ENCODE peak calls at places on chromosome 14, in six cellular contexts. O is breast epithelium, A is fibroblast of the aortic adventitia, C is WTC11, Z is B cell, U is RWPE1. Y is an unnamed sample.

GRCh38 chr14:32588448-32589320 is 259.6 kb downstream of the AKAP6 start:
- DNase-seq in O (no peak), A (peak; percentile 73), C (peak; percentile 20), Z (no peak), U (no peak), Y (peak; percentile 30)

GRCh38 chr14:32996343-32996742 is 57.7 kb downstream of the NPAS3 start:
- DNase-seq in O (no peak), A (no peak), C (no peak), Z (no peak), U (no peak), Y (no peak)

GRCh38 chr14:101840649-101841365 is 79.3 kb downstream of the PPP2R5C start:
- DNase-seq in O (no peak), A (no peak), C (no peak), Z (no peak), U (no peak), Y (no peak)

GRCh38 chr14:74503973-74504335 is 10.4 kb downstream of the ISCA2 start:
- DNase-seq in O (no peak), A (no peak), C (no peak), Z (no peak), U (no peak), Y (no peak)

GRCh38 chr14:92122351-92122677 is 545 bp downstream of the CPSF2 start:
- DNase-seq in O (no peak), A (peak; percentile 37), C (no peak), Z (no peak), U (peak; percentile 22), Y (no peak)

GRCh38 chr14:53010193-53010592 is 59.3 kb upstream of the FERMT2 start:
- DNase-seq in O (no peak), A (no peak), C (no peak), Z (no peak), U (no peak), Y (no peak)

GRCh38 chr14:100708349-100709217 is 18.1 kb upstream of the DLK1 start:
- DNase-seq in O (no peak), A (peak; percentile 42), C (peak; percentile 87), Z (no peak), U (peak; percentile 52), Y (no peak)

GRCh38 chr14:26820101-26820500 is 222.3 kb upstream of the NOVA1 start:
- DNase-seq in O (no peak), A (no peak), C (no peak), Z (no peak), U (no peak), Y (no peak)

GRCh38 chr14:101861464-101861863 is 100.0 kb downstream of the PPP2R5C start:
- DNase-seq in O (no peak), A (no peak), C (no peak), Z (no peak), U (no peak), Y (no peak)

GRCh38 chr14:99891900-99892299 is 98.7 kb downstream of the EML1 start:
- DNase-seq in O (no peak), A (no peak), C (no peak), Z (no peak), U (no peak), Y (no peak)

GRCh38 chr14:69673099-69673498 is 61.7 kb downstream of the SUSD6 start:
- DNase-seq in O (no peak), A (no peak), C (no peak), Z (peak; percentile 70), U (no peak), Y (no peak)

GRCh38 chr14:99009875-99010274 is 262.1 kb downstream of the BCL11B start:
- DNase-seq in O (no peak), A (no peak), C (no peak), Z (no peak), U (no peak), Y (no peak)

GRCh38 chr14:104876251-104876699 is 11.2 kb downstream of the CEP170B start:
- DNase-seq in O (no peak), A (peak; percentile 25), C (peak; percentile 80), Z (peak; percentile 49), U (peak; percentile 78), Y (peak; percentile 77)

GRCh38 chr14:37931998-37932397 is 275.7 kb upstream of the SSTR1 start:
- DNase-seq in O (no peak), A (no peak), C (no peak), Z (no peak), U (no peak), Y (no peak)

DNA sequence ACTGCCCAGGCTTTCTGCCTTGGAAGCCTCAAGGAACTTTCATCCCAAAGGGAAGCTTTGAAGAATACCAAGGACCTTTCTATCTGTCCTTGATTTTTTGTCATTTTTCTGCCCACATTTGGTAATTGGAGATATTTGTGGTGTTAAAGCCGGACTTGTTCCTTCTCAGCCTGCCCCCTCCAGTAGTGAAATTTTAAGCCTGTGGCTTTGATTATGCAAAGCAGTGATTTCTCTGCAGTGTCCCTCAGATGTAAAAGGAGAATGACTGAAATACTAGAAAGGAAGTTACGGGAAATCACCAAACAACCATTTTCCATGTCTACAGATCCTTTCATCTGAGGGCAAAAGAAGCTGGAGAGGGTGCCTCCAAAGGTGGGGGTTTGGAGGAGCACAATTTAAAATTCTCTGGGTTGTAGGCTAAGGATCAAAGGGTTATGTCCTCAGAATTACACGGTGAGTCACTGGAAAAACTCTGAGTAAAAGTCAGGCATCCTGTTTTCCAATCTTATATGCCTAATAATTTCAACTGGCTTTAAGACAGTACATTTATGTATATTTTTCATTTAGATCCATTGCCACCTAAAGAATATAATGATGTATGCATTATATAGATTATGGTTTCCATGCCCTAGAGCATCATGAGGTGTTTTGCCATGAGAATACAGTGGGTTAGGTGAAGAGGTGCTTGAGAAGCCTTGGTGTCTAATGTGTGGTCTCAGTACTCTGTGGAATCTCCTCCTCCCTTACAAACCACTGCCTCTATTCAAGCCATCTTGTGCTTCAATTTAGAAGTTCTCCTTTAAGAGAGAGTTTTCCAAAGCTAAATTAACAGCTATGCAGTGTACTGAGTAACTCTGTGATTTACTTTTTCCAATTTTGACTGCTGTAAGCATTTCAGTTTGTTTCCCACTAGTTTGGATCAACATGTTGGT is 362.1 kb downstream of the RAD51B start:
- DNase-seq in O (no peak), A (peak; percentile 50), C (no peak), Z (no peak), U (peak; percentile 24), Y (peak; percentile 20)
- TF ChIP-seq CTCF in O (no peak), A (no peak), C (no peak), Z (no peak), U (no peak), Y (no peak)

GRCh38 chr14:106802413-106803364 is 1276.3 kb downstream of the TMEM121 start:
- DNase-seq in O (no peak), A (no peak), C (no peak), Z (peak; percentile 35), U (no peak), Y (no peak)
- TF ChIP-seq CTCF in O (no peak), A (no peak), C (no peak), Z (no peak), U (no peak), Y (no peak)

DNA sequence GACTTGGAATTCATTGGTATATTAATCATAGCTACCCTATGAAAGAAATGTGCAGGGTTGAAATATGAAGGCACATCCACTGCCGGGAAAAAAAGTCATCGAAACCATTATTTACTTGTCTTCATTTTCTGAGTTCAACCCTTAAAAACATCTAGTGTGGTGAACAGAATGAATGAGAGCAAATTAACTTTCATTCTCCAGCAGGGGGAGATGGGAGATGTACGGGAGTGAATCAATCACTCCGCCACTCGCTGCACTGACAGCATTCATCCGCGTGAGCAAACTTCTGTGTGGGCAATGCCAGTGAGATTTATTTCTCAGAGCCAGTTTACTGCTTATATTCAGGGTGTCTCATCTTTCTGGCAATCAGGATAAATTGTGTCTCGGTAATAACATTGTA is 463.5 kb upstream of the MIS18BP1 start:
- DNase-seq in O (no peak), A (no peak), C (no peak), Z (no peak), U (no peak), Y (no peak)
- TF ChIP-seq CTCF in O (no peak), A (no peak), C (no peak), Z (no peak), U (no peak), Y (no peak)

DNA sequence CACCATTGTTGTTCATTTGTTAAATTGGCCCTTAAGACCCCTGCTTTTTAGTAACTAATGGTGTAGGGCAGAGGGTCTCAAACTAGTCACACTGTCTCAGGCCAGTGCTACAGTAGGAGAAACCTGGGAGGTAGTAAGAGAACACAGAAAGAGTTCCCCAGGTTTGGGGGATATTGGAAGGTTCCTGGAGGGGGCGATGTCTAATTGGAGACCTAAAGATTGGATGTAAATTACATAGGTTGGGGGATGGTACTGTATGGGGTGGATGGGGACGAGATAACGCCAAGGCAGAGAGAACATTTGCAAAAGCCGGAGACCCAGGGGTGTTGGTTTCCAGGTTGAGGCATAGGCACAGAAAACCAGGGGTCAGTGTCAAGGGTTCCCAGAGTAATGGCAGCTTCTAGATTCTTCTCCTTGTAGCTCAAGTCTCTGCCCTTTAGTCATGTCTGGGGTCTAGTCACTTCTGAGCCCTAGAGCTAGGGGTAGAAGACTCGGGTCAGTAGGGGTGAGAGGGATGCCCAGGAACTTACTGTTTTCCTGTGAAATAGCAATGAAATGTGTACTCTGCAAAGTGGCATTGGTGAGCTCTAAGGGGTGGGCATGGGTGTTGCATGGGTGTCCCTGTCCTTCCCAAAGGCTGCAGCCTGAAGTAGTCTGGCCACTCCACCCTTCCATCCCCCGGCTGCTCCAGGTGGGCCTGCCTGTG is 21.8 kb downstream of the PLEKHG3 start:
- DNase-seq in O (no peak), A (no peak), C (no peak), Z (no peak), U (no peak), Y (no peak)
- TF ChIP-seq CTCF in O (no peak), A (peak; percentile 3), C (no peak), Z (no peak), U (no peak), Y (no peak)

DNA sequence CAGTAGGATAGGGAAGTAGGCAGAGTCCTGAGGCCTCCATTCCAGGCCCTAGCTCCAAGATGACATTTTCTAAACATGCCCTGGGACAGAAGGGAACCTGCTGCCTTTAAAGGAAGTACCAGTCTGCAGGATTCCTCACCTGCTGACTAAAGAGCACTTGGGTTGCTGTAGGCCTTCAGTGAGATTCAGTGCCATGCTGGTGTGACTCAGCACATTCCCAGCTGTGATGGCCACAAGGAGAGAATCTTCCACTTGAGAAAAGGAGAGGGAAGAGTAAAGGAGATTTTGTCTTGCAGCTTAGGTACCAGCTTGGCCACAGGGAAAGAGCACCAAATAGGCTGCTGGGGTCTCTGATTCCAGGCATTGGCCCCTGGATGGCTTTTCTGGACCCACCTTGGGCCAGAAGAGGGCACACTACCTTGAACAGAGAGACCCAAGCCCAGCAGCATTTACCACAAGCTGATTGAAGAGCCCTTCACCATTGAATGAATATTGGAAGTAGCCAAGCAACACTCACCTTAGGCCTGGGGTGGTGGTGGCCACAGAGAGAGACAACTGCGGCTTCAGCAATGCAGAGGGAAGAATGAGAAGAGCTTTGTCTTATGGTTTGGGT is 498.3 kb downstream of the KCNH5 start:
- DNase-seq in O (no peak), A (no peak), C (peak; percentile 17), Z (no peak), U (no peak), Y (no peak)
- TF ChIP-seq CTCF in O (no peak), A (no peak), C (no peak), Z (no peak), U (no peak), Y (no peak)

DNA sequence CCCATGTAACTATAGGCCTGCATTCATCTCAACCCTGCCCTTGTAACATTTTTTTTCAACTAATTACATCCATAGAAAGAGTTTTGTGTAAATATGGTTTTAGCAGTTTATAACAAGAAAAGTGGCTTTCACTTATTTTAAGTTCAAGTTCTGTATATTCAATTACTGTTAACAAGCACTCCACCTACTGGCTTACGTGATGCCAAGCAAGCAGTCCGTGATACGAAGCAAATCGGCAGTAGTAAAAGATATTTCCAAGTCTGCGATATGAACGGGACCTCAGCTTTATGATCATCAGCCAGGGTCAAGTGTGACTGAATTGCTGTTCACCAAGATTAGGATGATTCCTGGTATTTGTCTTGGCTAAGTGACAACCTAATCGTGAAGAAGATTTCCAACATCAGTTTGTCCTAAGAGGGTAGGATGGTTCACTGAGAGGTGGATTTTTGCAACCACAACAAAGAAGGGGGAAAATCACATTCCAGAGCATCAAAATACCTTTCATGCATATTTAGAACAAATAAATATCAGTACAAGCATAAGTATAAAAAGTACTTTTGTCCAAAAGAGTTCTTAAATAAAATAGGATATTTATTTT is 456.2 kb downstream of the FOXG1 start:
- DNase-seq in O (no peak), A (peak; percentile 80), C (peak; percentile 10), Z (no peak), U (peak; percentile 12), Y (no peak)
- TF ChIP-seq CTCF in O (no peak), A (peak; percentile 81), C (peak; percentile 13), Z (no peak), U (peak; percentile 61), Y (no peak)